ENCODE peak calls at places on chromosomes 12 and 14, in ten cellular contexts. U is endothelial cell of umbilical vein, H is tibial nerve, Y is cardiac muscle cell, I is dorsolateral prefrontal cortex, D is BJ, B is HFFc6, G is AG09319, V is D721Med, T is nephron progenitor cell. A is an unnamed sample.

GRCh38 chr14:70020350-70021170 is 141.3 kb downstream of the SMOC1 start:
- DNase-seq in D (no peak), T (no peak), V (no peak), U (peak; percentile 62), Y (no peak), B (no peak), G (no peak), I (no peak), H (no peak), A (no peak)

GRCh38 chr12:107440596-107440995 is 245.0 kb upstream of the PWP1 start:
- DNase-seq in U (no peak), Y (no peak), G (no peak), B (no peak), D (no peak), I (no peak), V (no peak), T (no peak), H (no peak), A (no peak)

GRCh38 chr12:47744005-47744651 is 14.6 kb downstream of the RAPGEF3 start:
- DNase-seq in Y (no peak), T (no peak), B (no peak), U (no peak), V (no peak), D (no peak), G (no peak), I (peak; percentile 46), H (no peak), A (no peak)

GRCh38 chr12:53486730-53487487 is 12.3 kb downstream of the MAP3K12 start:
- DNase-seq in H (no peak), D (no peak), I (no peak), T (no peak), U (no peak), Y (no peak), G (no peak), V (no peak), B (no peak), A (no peak)

GRCh38 chr14:101121399-101122113 is 218.0 kb upstream of the RTL1 start:
- DNase-seq in B (no peak), Y (no peak), D (no peak), V (no peak), I (no peak), T (no peak), G (no peak), U (no peak), H (peak; percentile 2), A (no peak)

GRCh38 chr14:72947366-72948160 is 21.3 kb downstream of the DCAF4 start:
- DNase-seq in G (no peak), V (no peak), B (no peak), H (no peak), D (no peak), I (no peak), T (no peak), U (no peak), Y (no peak), A (no peak)

GRCh38 chr12:93191956-93192355 is 185.8 kb upstream of the NUDT4 start:
- DNase-seq in V (no peak), Y (no peak), D (peak; percentile 49), B (peak; percentile 77), T (no peak), H (peak; percentile 25), G (peak; percentile 58), I (no peak), U (no peak), A (no peak)

GRCh38 chr12:67540920-67541624 is 107.5 kb upstream of the DYRK2 start:
- DNase-seq in D (no peak), H (no peak), U (no peak), G (no peak), T (no peak), B (no peak), I (no peak), Y (no peak), V (no peak), A (no peak)

GRCh38 chr12:2011641-2012607 is 7.7 kb upstream of the DCP1B start:
- DNase-seq in Y (no peak), D (no peak), B (no peak), I (no peak), U (no peak), G (no peak), T (no peak), V (no peak), H (no peak), A (no peak)
- TF ChIP-seq CTCF in Y (no peak), D (no peak), B (no peak), I (no peak), U (no peak), G (no peak), T (no peak), V (no peak), H (no peak), A (no peak)

DNA sequence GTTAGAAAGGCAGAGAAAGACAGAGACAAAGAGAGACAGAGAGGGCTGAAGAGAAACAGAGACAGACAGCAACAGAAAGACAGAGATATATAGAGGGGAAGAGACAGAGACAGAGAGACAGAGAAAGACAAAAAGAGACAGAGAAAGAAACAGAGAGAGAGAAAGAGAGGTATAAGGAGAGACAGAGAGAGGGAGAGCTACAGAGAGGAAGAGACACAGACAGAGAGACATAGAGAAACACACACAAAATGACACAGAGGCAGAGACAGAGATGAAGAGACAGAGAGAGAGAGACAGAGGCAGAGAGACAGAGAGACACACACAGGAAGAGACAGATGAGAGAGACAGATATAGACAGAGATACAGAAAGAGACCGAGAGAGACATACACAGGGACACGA is 168.6 kb downstream of the TMEM121 start:
- DNase-seq in Y (no peak), U (no peak), D (no peak), H (no peak), T (no peak), I (no peak), G (no peak), V (no peak), B (no peak), A (no peak)
- TF ChIP-seq CTCF in Y (no peak), U (no peak), D (no peak), H (no peak), T (no peak), I (no peak), G (no peak), V (no peak), B (no peak), A (no peak)

GRCh38 chr14:96357216-96357615 is 5.9 kb downstream of the ATG2B start:
- DNase-seq in G (no peak), I (no peak), B (no peak), H (no peak), Y (no peak), D (no peak), V (no peak), U (no peak), T (no peak), A (no peak)
- TF ChIP-seq CTCF in G (no peak), I (no peak), B (peak; percentile 41), H (no peak), Y (no peak), D (no peak), V (no peak), U (no peak), T (no peak), A (no peak)

DNA sequence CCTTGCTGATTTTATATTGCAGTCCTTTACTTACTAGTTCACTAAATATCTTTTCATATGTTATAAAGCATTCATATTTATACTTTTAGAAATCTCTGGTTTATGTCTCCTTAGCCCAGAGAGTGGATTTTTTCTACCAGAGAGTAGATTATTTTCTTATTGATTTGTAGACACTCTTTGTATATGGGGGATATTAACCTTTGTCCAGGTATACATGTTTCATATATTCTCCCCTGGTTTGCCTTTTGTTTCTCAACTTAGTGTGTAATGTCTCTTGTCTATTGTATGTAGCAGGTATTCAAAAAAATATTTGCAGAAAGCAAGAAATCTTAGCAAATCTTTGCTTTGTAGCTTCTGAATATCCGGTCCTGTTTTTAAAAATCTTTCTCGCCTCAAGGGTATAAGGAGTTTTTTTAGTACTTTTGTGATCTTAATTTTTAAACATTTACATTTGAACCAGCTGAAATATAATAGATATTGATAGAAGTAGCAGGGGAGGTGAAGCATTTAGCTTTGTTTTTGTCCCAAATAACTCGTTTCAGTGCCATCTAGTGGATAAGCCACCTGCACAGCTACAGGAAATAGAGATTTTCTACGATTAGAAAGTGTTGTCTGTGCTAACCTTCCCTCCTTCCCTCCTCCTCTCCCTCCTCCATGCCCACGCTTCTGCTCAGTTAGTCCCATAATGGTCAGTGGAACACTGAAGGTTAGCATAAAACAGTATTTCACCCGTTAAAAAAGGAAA is 97.0 kb downstream of the PHETA1 start:
- DNase-seq in T (no peak), H (no peak), B (no peak), V (no peak), U (no peak), Y (no peak), D (no peak), I (no peak), G (no peak), A (peak; percentile 25)
- TF ChIP-seq CTCF in T (no peak), H (no peak), B (peak; percentile 61), V (peak; percentile 34), U (no peak), Y (peak; percentile 32), D (no peak), I (no peak), G (no peak), A (peak; percentile 62)

GRCh38 chr12:97452839-97453238 is 9.8 kb upstream of the RMST start:
- DNase-seq in I (no peak), U (no peak), D (no peak), G (no peak), Y (no peak), V (no peak), B (no peak), H (no peak), T (no peak), A (no peak)

GRCh38 chr12:97452230-97452629 is 10.4 kb upstream of the RMST start:
- DNase-seq in I (no peak), Y (no peak), T (no peak), B (no peak), G (no peak), D (no peak), H (no peak), U (no peak), V (no peak), A (no peak)

DNA sequence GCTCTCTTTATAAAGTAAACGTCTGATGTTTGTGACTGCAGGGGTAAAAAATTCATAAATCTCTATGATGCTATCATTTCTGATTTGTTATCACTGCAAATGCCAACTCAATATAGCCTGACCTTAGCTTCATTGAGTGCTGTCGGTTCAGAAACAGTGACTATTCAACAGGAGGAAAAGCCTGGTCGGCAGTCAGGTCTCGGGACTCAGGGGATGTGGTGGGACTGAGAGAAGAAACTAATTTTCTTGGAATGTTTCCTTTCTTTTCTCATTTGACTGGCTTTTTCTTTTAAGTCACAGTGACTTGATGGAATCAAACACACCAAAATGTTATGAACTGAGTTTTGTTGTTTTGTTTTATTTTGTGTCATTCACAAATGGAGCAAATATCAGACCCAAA is 5.8 kb upstream of the RMST start:
- DNase-seq in Y (no peak), T (no peak), U (no peak), I (no peak), G (no peak), B (no peak), H (no peak), D (no peak), V (no peak), A (no peak)
- TF ChIP-seq CTCF in Y (no peak), T (no peak), U (no peak), I (no peak), G (no peak), B (no peak), H (no peak), D (no peak), V (no peak), A (no peak)

DNA sequence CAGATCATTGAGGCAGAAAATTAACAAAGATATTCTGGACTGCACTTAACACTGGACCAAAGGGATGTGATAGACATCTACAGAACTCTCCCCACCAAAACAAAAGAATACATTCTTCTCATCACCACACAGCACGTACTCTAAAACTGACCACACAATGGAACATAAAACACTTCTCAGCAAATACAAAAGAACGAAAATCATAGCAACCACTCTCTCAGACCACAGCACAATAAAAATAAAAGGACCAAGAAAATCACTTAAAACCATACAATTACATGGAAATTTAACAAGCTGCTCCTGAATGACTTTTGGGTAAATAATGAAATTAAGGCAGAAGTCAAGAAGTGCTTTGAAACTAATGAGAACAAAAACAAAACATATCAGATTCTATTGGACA is 254.0 kb upstream of the STXBP6 start:
- DNase-seq in I (no peak), B (no peak), Y (no peak), V (no peak), H (no peak), T (no peak), U (no peak), G (no peak), D (no peak), A (no peak)
- TF ChIP-seq CTCF in I (no peak), B (no peak), Y (no peak), V (no peak), H (no peak), T (no peak), U (no peak), G (no peak), D (no peak), A (no peak)